ENCODE peak calls at places on chromosomes 5 and 9, in four cellular contexts. One of them, this sample, is unnamed.
A peak's percentile ranks its signal among the peaks of the same experiment; 100 is the strongest.

GRCh38 chr9:70988551-70988950 is 132.9 kb downstream of the TRPM3 start:
- DNase-seq in K562: no peak
- DNase-seq in HL-60: no peak
- DNase-seq in GM12878: no peak
- DNase-seq in this sample: no peak

GRCh38 chr9:130576176-130576575 is 3.2 kb upstream of the FUBP3 start:
- DNase-seq in K562: no peak
- DNase-seq in HL-60: no peak
- DNase-seq in GM12878: no peak
- DNase-seq in this sample: no peak

GRCh38 chr5:36878421-36879088 is 2.0 kb downstream of the NIPBL start:
- DNase-seq in K562: peak; percentile 37
- DNase-seq in HL-60: no peak
- DNase-seq in GM12878: no peak
- DNase-seq in this sample: no peak

GRCh38 chr5:169889572-169889971 is 90.7 kb downstream of the INSYN2B start:
- DNase-seq in K562: no peak
- DNase-seq in HL-60: no peak
- DNase-seq in GM12878: no peak
- DNase-seq in this sample: no peak

GRCh38 chr5:175663191-175664184 is 5.6 kb downstream of the HRH2 start:
- DNase-seq in K562: no peak
- DNase-seq in HL-60: no peak
- DNase-seq in GM12878: no peak
- DNase-seq in this sample: no peak

GRCh38 chr5:111309384-111309783 is 85.2 kb downstream of the CAMK4 start:
- DNase-seq in K562: no peak
- DNase-seq in HL-60: no peak
- DNase-seq in GM12878: no peak
- DNase-seq in this sample: no peak

GRCh38 chr5:141515141-141515540 is 26.3 kb downstream of the PCDHGC5 start:
- DNase-seq in K562: no peak
- DNase-seq in HL-60: no peak
- DNase-seq in GM12878: no peak
- DNase-seq in this sample: no peak

GRCh38 chr5:137737349-137738256 is 1.7 kb upstream of the KLHL3 start:
- DNase-seq in K562: no peak
- DNase-seq in HL-60: no peak
- DNase-seq in GM12878: no peak
- DNase-seq in this sample: no peak

GRCh38 chr9:113673726-113674125 is 202.4 kb upstream of the ZNF618 start:
- DNase-seq in K562: no peak
- DNase-seq in HL-60: no peak
- DNase-seq in GM12878: no peak
- DNase-seq in this sample: no peak

GRCh38 chr5:173953528-173954090 is 35.4 kb upstream of the C5orf47 start:
- DNase-seq in K562: no peak
- DNase-seq in HL-60: no peak
- DNase-seq in GM12878: no peak
- DNase-seq in this sample: no peak

GRCh38 chr5:154770111-154770510 is 14.9 kb downstream of the LARP1 start:
- DNase-seq in K562: no peak
- DNase-seq in HL-60: no peak
- DNase-seq in GM12878: no peak
- DNase-seq in this sample: no peak
- TF ChIP-seq SPI1 in K562: no peak
- TF ChIP-seq SPI1 in HL-60: no peak
- TF ChIP-seq SPI1 in GM12878: no peak
- TF ChIP-seq SPI1 in this sample: no peak

GRCh38 chr9:17800397-17800796 is 221.5 kb downstream of the SH3GL2 start:
- DNase-seq in K562: no peak
- DNase-seq in HL-60: no peak
- DNase-seq in GM12878: no peak
- DNase-seq in this sample: no peak

GRCh38 chr9:17807670-17808282 is 228.9 kb downstream of the SH3GL2 start:
- DNase-seq in K562: no peak
- DNase-seq in HL-60: no peak
- DNase-seq in GM12878: no peak
- DNase-seq in this sample: no peak

GRCh38 chr9:17799383-17799782 is 220.5 kb downstream of the SH3GL2 start:
- DNase-seq in K562: no peak
- DNase-seq in HL-60: no peak
- DNase-seq in GM12878: no peak
- DNase-seq in this sample: no peak

GRCh38 chr9:17802249-17802857 is 223.5 kb downstream of the SH3GL2 start:
- DNase-seq in K562: no peak
- DNase-seq in HL-60: no peak
- DNase-seq in GM12878: no peak
- DNase-seq in this sample: no peak
- TF ChIP-seq SPI1 in K562: no peak
- TF ChIP-seq SPI1 in HL-60: no peak
- TF ChIP-seq SPI1 in GM12878: no peak
- TF ChIP-seq SPI1 in this sample: no peak

DNA sequence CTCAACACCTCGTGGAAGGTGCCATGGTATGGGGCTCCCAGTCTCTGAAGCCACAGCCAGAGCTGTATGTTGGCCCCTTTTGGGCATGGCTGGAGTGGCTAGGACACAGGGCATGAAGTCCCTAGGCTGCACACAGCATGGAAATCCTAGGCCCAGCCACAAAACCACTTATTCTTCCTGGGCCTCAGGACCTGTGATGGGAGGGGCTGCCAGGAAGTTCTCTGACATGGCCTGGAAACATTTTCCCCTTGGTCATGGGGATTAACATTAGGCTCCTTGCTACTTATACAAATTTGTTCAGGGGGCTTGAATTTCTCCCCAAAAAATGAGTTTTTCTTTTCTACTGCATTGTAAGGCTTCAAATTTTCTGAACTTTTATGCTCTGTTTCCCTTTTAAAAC is 2091.2 kb upstream of the ACO1 start:
- DNase-seq in K562: no peak
- DNase-seq in HL-60: no peak
- DNase-seq in GM12878: no peak
- DNase-seq in this sample: no peak
- TF ChIP-seq SPI1 in K562: no peak
- TF ChIP-seq SPI1 in HL-60: no peak
- TF ChIP-seq SPI1 in GM12878: no peak
- TF ChIP-seq SPI1 in this sample: no peak

DNA sequence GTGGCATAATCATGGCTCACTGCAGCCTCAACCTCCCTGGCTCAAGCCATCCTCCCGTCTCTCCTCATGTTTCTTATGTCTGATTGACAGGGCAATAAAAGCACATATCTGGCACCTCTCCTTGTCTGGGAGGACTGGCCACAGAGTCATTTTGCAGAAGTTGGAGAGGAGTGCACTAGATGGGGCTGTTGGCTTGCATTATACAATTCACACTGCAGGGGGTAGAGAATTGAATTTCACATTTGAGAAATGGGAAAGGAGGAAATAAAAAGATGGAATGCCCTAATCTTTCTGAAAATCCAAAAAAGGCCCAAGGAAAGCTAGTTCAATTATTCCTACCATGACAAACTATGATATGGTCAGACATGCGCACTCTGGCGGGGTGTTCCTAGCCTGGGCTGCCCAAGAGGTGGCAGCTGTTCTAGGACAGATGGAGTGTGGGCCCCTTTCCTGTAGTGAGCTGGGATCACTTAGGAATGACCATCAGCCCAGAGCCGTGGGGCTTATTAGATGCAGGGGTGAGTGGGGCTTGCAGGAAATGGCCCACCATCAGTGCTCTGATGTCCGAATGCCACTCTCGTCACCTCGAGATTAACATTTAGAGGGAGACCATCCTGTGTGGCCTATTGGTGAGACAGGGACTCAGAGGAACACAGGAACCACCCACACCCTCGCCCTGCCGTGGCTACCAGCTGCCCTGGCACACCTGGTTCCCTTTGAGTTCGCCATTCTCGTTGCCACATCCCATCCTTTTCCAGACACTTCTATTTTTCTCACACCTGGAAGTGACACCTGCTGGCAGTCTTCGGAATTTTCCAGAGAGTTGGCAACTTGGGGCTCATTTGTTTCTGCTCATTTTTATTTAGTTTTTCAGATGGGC is 21.8 kb upstream of the ANKRD18A start:
- DNase-seq in K562: no peak
- DNase-seq in HL-60: no peak
- DNase-seq in GM12878: no peak
- DNase-seq in this sample: no peak
- TF ChIP-seq SPI1 in K562: no peak
- TF ChIP-seq SPI1 in HL-60: no peak
- TF ChIP-seq SPI1 in GM12878: no peak
- TF ChIP-seq SPI1 in this sample: no peak

GRCh38 chr9:108761530-108762347 is 94.0 kb downstream of the ACTL7B start:
- DNase-seq in K562: peak; percentile 81
- DNase-seq in HL-60: no peak
- DNase-seq in GM12878: no peak
- DNase-seq in this sample: peak; percentile 46
- TF ChIP-seq SPI1 in K562: peak; percentile 43
- TF ChIP-seq SPI1 in HL-60: no peak
- TF ChIP-seq SPI1 in GM12878: no peak
- TF ChIP-seq SPI1 in this sample: no peak

GRCh38 chr9:22241024-22241423 is 205.6 kb upstream of the DMRTA1 start:
- DNase-seq in K562: no peak
- DNase-seq in HL-60: no peak
- DNase-seq in GM12878: no peak
- DNase-seq in this sample: no peak

GRCh38 chr9:22241611-22242010 is 205.0 kb upstream of the DMRTA1 start:
- DNase-seq in K562: no peak
- DNase-seq in HL-60: no peak
- DNase-seq in GM12878: no peak
- DNase-seq in this sample: no peak

GRCh38 chr9:22240619-22241018 is 206.0 kb upstream of the DMRTA1 start:
- DNase-seq in K562: no peak
- DNase-seq in HL-60: no peak
- DNase-seq in GM12878: peak; percentile 25
- DNase-seq in this sample: no peak

GRCh38 chr9:22237497-22238363 is 208.9 kb upstream of the DMRTA1 start:
- DNase-seq in K562: no peak
- DNase-seq in HL-60: no peak
- DNase-seq in GM12878: no peak
- DNase-seq in this sample: no peak

DNA sequence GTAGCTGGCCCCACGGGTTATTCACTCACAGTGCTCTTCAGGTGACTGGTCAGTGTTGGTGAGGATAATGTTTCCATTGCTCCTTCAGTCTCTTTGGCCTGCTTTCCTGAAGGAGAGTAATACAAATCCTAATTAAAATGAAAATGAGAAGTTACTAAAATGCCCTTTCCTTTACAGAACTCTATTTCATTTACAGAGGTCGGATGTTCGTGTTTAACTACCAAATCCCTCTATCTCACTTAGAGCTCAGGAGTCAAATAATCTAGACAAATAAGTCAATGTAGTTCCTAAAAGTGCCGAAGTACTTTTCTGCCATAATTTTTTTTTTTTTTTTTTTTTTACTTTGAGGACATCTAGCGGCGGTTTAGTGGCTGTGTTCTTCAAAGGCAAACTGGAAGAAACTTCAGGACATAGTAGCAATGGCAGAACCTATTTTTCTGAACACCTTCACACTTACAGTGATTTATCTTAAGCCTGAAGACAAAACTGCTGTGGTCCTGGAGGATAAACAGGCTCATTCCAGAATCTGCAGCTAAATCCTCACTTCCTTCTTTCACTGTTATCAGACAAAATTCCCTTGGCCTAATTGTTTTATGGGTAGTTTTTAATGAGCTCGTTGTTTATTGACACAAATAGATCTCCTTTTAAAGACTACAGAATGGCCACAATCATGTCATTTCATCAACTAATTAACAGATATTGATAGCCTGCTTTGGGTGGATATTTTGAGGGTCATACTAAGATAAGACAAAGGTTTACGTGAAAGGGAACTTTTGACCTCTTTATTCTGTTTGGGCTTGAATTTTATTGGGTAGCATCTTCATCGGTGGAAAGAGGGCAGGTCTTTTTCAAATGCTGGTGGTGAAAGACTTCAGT is 207.6 kb upstream of the DMRTA1 start:
- DNase-seq in K562: no peak
- DNase-seq in HL-60: no peak
- DNase-seq in GM12878: no peak
- DNase-seq in this sample: no peak
- TF ChIP-seq SPI1 in K562: no peak
- TF ChIP-seq SPI1 in HL-60: no peak
- TF ChIP-seq SPI1 in GM12878: no peak
- TF ChIP-seq SPI1 in this sample: no peak

DNA sequence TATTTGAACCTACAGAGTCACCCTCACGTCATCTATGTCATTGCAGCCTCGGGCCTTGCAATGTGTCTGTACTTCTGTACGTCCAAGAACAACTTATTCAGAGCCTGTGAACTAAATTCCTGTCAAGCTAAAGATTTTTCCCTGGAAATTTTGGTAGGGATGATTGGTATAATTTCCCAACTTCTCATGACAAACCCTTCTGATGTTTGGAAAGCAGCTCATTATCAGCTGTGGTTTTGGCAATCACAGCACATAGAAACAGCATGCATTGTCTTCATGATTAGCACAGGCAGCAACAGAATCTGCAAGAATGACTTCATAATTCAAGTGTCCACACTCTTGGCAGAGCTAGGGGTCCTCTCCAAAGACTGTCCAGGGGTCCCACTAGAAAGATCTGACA is 49.5 kb downstream of the APBA1 start:
- DNase-seq in K562: no peak
- DNase-seq in HL-60: no peak
- DNase-seq in GM12878: no peak
- DNase-seq in this sample: no peak
- TF ChIP-seq SPI1 in K562: no peak
- TF ChIP-seq SPI1 in HL-60: no peak
- TF ChIP-seq SPI1 in GM12878: no peak
- TF ChIP-seq SPI1 in this sample: no peak

This sample was measured in GM12891.